ENCODE peak calls at places on chromosomes 12 and 14, in nine cellular contexts. One of them, this sample, is unnamed.

GRCh38 chr12:23694920-23695319 is 254.6 kb downstream of the SOX5 start:
- DNase-seq in lung microvascular endothelial cell: no peak
- DNase-seq in choroid plexus epithelial cell: no peak
- DNase-seq in dorsolateral prefrontal cortex: no peak
- DNase-seq in HuH-7.5: no peak
- DNase-seq in CD4-positive, alpha-beta memory T cell: no peak
- DNase-seq in T1000: no peak
- DNase-seq in hepatocyte: no peak
- DNase-seq in NCI-H446 treated with DMSO at 0.1 percent for 48 hours: no peak
- DNase-seq in this sample: no peak

GRCh38 chr12:70052931-70053497 is 190.2 kb upstream of the CNOT2 start:
- DNase-seq in T1000: peak
- DNase-seq in HuH-7.5: peak
- DNase-seq in hepatocyte: peak
- DNase-seq in lung microvascular endothelial cell: peak
- DNase-seq in choroid plexus epithelial cell: peak
- DNase-seq in CD4-positive, alpha-beta memory T cell: no peak
- DNase-seq in dorsolateral prefrontal cortex: no peak
- DNase-seq in NCI-H446 treated with DMSO at 0.1 percent for 48 hours: no peak
- DNase-seq in this sample: peak

GRCh38 chr12:50924439-50925341 is 27.7 kb upstream of the HIGD1C start:
- DNase-seq in HuH-7.5: peak
- DNase-seq in dorsolateral prefrontal cortex: peak
- DNase-seq in choroid plexus epithelial cell: peak
- DNase-seq in hepatocyte: peak
- DNase-seq in CD4-positive, alpha-beta memory T cell: no peak
- DNase-seq in NCI-H446 treated with DMSO at 0.1 percent for 48 hours: peak
- DNase-seq in T1000: peak
- DNase-seq in lung microvascular endothelial cell: peak
- DNase-seq in this sample: peak

GRCh38 chr12:49048953-49049352 is 11.6 kb downstream of the KMT2D start:
- DNase-seq in dorsolateral prefrontal cortex: no peak
- DNase-seq in choroid plexus epithelial cell: no peak
- DNase-seq in NCI-H446 treated with DMSO at 0.1 percent for 48 hours: no peak
- DNase-seq in CD4-positive, alpha-beta memory T cell: no peak
- DNase-seq in T1000: no peak
- DNase-seq in lung microvascular endothelial cell: no peak
- DNase-seq in hepatocyte: no peak
- DNase-seq in HuH-7.5: no peak
- DNase-seq in this sample: no peak

GRCh38 chr12:115023279-115023678 is 339.3 kb upstream of the TBX3 start:
- DNase-seq in choroid plexus epithelial cell: peak
- DNase-seq in hepatocyte: no peak
- DNase-seq in NCI-H446 treated with DMSO at 0.1 percent for 48 hours: no peak
- DNase-seq in HuH-7.5: no peak
- DNase-seq in lung microvascular endothelial cell: no peak
- DNase-seq in CD4-positive, alpha-beta memory T cell: no peak
- DNase-seq in T1000: no peak
- DNase-seq in dorsolateral prefrontal cortex: peak
- DNase-seq in this sample: peak

GRCh38 chr12:66297080-66297479 is 5.2 kb upstream of the HELB start:
- DNase-seq in lung microvascular endothelial cell: no peak
- DNase-seq in NCI-H446 treated with DMSO at 0.1 percent for 48 hours: no peak
- DNase-seq in hepatocyte: no peak
- DNase-seq in CD4-positive, alpha-beta memory T cell: no peak
- DNase-seq in HuH-7.5: no peak
- DNase-seq in dorsolateral prefrontal cortex: no peak
- DNase-seq in T1000: no peak
- DNase-seq in choroid plexus epithelial cell: no peak
- DNase-seq in this sample: no peak

GRCh38 chr14:31933716-31934115 is 143.4 kb upstream of the ARHGAP5 start:
- DNase-seq in HuH-7.5: no peak
- DNase-seq in choroid plexus epithelial cell: peak
- DNase-seq in CD4-positive, alpha-beta memory T cell: no peak
- DNase-seq in dorsolateral prefrontal cortex: no peak
- DNase-seq in hepatocyte: no peak
- DNase-seq in lung microvascular endothelial cell: peak
- DNase-seq in T1000: no peak
- DNase-seq in NCI-H446 treated with DMSO at 0.1 percent for 48 hours: no peak
- DNase-seq in this sample: peak

GRCh38 chr12:66587912-66588311 is 91.0 kb downstream of the GRIP1 start:
- DNase-seq in dorsolateral prefrontal cortex: no peak
- DNase-seq in lung microvascular endothelial cell: no peak
- DNase-seq in CD4-positive, alpha-beta memory T cell: no peak
- DNase-seq in choroid plexus epithelial cell: peak
- DNase-seq in HuH-7.5: no peak
- DNase-seq in hepatocyte: no peak
- DNase-seq in NCI-H446 treated with DMSO at 0.1 percent for 48 hours: no peak
- DNase-seq in T1000: no peak
- DNase-seq in this sample: no peak

GRCh38 chr12:110661337-110661972 is 27.5 kb downstream of the HVCN1 start:
- DNase-seq in CD4-positive, alpha-beta memory T cell: no peak
- DNase-seq in hepatocyte: no peak
- DNase-seq in NCI-H446 treated with DMSO at 0.1 percent for 48 hours: no peak
- DNase-seq in dorsolateral prefrontal cortex: no peak
- DNase-seq in choroid plexus epithelial cell: no peak
- DNase-seq in HuH-7.5: no peak
- DNase-seq in T1000: no peak
- DNase-seq in lung microvascular endothelial cell: no peak
- DNase-seq in this sample: no peak

GRCh38 chr14:51138353-51139103 is 43.6 kb upstream of the TRIM9 start:
- DNase-seq in T1000: no peak
- DNase-seq in lung microvascular endothelial cell: no peak
- DNase-seq in dorsolateral prefrontal cortex: no peak
- DNase-seq in HuH-7.5: no peak
- DNase-seq in choroid plexus epithelial cell: no peak
- DNase-seq in NCI-H446 treated with DMSO at 0.1 percent for 48 hours: no peak
- DNase-seq in hepatocyte: no peak
- DNase-seq in CD4-positive, alpha-beta memory T cell: no peak
- DNase-seq in this sample: no peak

GRCh38 chr12:53737951-53738833 is 10.9 kb upstream of the CALCOCO1 start:
- DNase-seq in T1000: no peak
- DNase-seq in CD4-positive, alpha-beta memory T cell: peak
- DNase-seq in hepatocyte: peak
- DNase-seq in NCI-H446 treated with DMSO at 0.1 percent for 48 hours: no peak
- DNase-seq in lung microvascular endothelial cell: no peak
- DNase-seq in choroid plexus epithelial cell: no peak
- DNase-seq in HuH-7.5: no peak
- DNase-seq in dorsolateral prefrontal cortex: no peak
- DNase-seq in this sample: no peak

GRCh38 chr14:21104448-21105060 is 3.7 kb downstream of the TMEM253 start:
- DNase-seq in CD4-positive, alpha-beta memory T cell: peak
- DNase-seq in lung microvascular endothelial cell: peak
- DNase-seq in hepatocyte: peak
- DNase-seq in NCI-H446 treated with DMSO at 0.1 percent for 48 hours: peak
- DNase-seq in dorsolateral prefrontal cortex: peak
- DNase-seq in choroid plexus epithelial cell: peak
- DNase-seq in T1000: peak
- DNase-seq in HuH-7.5: peak
- DNase-seq in this sample: peak

GRCh38 chr12:50572275-50572674 is 67.5 kb downstream of the DIP2B start:
- DNase-seq in lung microvascular endothelial cell: no peak
- DNase-seq in CD4-positive, alpha-beta memory T cell: no peak
- DNase-seq in NCI-H446 treated with DMSO at 0.1 percent for 48 hours: no peak
- DNase-seq in dorsolateral prefrontal cortex: no peak
- DNase-seq in HuH-7.5: no peak
- DNase-seq in hepatocyte: peak
- DNase-seq in choroid plexus epithelial cell: peak
- DNase-seq in T1000: no peak
- DNase-seq in this sample: peak